ENCODE peak calls at places on chromosome 1, in eight cellular contexts. L is right lobe of liver, D is BJ, M is fibroblast of mammary gland, H is IMR-90, J is body of pancreas, T is neuronal stem cell, R is heart right ventricle. E is an unnamed sample.

GRCh38 chr1:24929876-24930702 is at the start of gene RUNX3:
- DNase-seq in L (peak), D (no peak), M (no peak), H (no peak), J (no peak), T (peak), R (peak), E (peak)

GRCh38 chr1:71850936-71851335 is 431.4 kb downstream of the NEGR1 start:
- DNase-seq in L (no peak), D (no peak), M (peak), H (peak), J (peak), T (no peak), R (no peak), E (no peak)

GRCh38 chr1:6266641-6267040 is 5.7 kb upstream of the GPR153 start:
- DNase-seq in L (no peak), D (no peak), M (no peak), H (no peak), J (no peak), T (no peak), R (no peak), E (no peak)

GRCh38 chr1:201719812-201720521 is 109.0 kb upstream of the IPO9 start:
- DNase-seq in L (no peak), D (peak), M (peak), H (peak), J (peak), T (no peak), R (peak), E (peak)

GRCh38 chr1:67429011-67429527 is 1.1 kb downstream of the SERBP1 start:
- DNase-seq in L (no peak), D (no peak), M (peak), H (no peak), J (no peak), T (no peak), R (no peak), E (no peak)

GRCh38 chr1:238562376-238562775 is 671.7 kb upstream of the ZP4 start:
- DNase-seq in L (no peak), D (peak), M (peak), H (peak), J (no peak), T (no peak), R (no peak), E (no peak)

GRCh38 chr1:36326499-36326898 is 3.1 kb upstream of the EVA1B start:
- DNase-seq in L (no peak), D (no peak), M (no peak), H (no peak), J (no peak), T (no peak), R (no peak), E (peak)

GRCh38 chr1:36663772-36664430 is 181.2 kb upstream of the CSF3R start:
- DNase-seq in L (no peak), D (no peak), M (no peak), H (no peak), J (no peak), T (no peak), R (no peak), E (no peak)

GRCh38 chr1:96674909-96675308 is 46.7 kb upstream of the PTBP2 start:
- DNase-seq in L (no peak), D (no peak), M (no peak), H (no peak), J (no peak), T (no peak), R (no peak), E (no peak)

GRCh38 chr1:111196213-111196612 is 4.2 kb downstream of the DENND2D start:
- DNase-seq in L (no peak), D (no peak), M (no peak), H (no peak), J (no peak), T (no peak), R (no peak), E (no peak)
- H3K4me3 ChIP-seq in L (no peak), D (no peak), M (no peak), H (no peak), J (no peak), T (no peak), R (no peak), E (no peak)

GRCh38 chr1:172585861-172586260 is 52.9 kb downstream of the SUCO start:
- DNase-seq in L (no peak), D (no peak), M (no peak), H (no peak), J (no peak), T (no peak), R (no peak), E (no peak)
- H3K4me3 ChIP-seq in L (no peak), D (no peak), M (no peak), H (no peak), J (no peak), T (no peak), R (no peak), E (no peak)

DNA sequence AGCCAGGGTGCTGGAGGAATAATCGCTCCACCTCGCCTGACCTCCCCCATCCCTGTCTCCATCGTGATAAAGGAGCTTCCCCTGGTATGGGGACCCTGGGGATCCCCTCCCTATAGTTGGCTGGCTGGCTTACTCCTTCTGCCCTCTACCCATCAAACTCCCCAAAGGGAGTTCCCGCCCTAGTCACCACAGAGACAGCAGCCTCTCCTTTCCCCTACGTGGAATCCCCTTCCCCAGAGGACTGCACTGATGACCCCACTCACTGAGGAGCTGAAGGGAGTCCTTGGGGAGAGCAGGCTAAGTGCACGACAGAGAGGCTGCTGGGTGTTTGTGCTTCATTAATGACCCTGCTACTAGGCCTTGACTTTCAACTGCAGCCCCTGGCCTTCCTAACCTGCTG is 1.9 kb downstream of the CADM3 start:
- DNase-seq in L (no peak), D (no peak), M (no peak), H (no peak), J (no peak), T (no peak), R (no peak), E (no peak)
- H3K4me3 ChIP-seq in L (no peak), D (no peak), M (no peak), H (no peak), J (no peak), T (no peak), R (no peak), E (no peak)

DNA sequence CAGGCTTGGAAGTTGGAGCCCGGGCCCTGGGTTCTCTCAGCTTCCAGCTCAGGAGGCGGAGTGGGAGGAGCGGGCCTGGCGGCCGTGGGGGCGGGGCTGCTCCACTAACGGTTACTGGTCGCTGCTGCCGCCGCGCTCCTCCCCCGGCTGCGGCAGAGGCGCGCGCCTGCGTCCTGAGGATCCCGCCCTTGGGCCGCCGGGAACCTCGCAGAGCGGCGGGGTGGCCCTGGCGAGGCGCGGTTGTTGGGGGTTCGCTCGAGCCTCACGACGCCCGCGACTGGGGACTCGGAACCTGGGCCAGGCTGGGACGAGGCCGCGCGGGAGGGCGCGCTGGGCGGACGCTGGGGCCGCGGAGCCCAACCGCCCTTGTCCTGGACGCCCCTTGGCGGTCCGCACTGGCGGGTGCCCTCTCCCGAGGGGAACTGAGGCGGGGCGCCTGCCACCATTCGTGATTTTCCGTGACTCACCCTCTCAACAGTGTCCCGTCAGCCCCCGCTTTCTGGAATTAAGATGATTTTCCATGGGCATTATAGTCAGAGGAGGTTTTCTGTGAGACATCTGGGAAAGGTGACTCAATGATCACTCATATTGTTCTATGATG is 34.1 kb downstream of the OR2G3 start:
- DNase-seq in L (peak), D (no peak), M (peak), H (peak), J (peak), T (peak), R (peak), E (peak)
- H3K4me3 ChIP-seq in L (peak), D (peak), M (no peak), H (peak), J (no peak), T (no peak), R (peak), E (no peak)

GRCh38 chr1:90712153-90712930 is 4.8 kb downstream of the BARHL2 start:
- DNase-seq in L (no peak), D (no peak), M (no peak), H (no peak), J (no peak), T (no peak), R (no peak), E (no peak)

GRCh38 chr1:90711696-90712095 is 5.4 kb downstream of the BARHL2 start:
- DNase-seq in L (no peak), D (no peak), M (no peak), H (no peak), J (no peak), T (no peak), R (no peak), E (no peak)

GRCh38 chr1:90708826-90709225 is 8.3 kb downstream of the BARHL2 start:
- DNase-seq in L (no peak), D (no peak), M (no peak), H (no peak), J (no peak), T (no peak), R (no peak), E (no peak)

GRCh38 chr1:90709535-90709934 is 7.6 kb downstream of the BARHL2 start:
- DNase-seq in L (no peak), D (no peak), M (no peak), H (no peak), J (no peak), T (no peak), R (no peak), E (no peak)

GRCh38 chr1:90710579-90711536 is 6.2 kb downstream of the BARHL2 start:
- DNase-seq in L (no peak), D (no peak), M (no peak), H (no peak), J (no peak), T (no peak), R (no peak), E (no peak)
- H3K4me3 ChIP-seq in L (no peak), D (no peak), M (no peak), H (no peak), J (no peak), T (no peak), R (no peak), E (no peak)

GRCh38 chr1:21621761-21622436 is 47.3 kb downstream of the RAP1GAP start:
- DNase-seq in L (no peak), D (no peak), M (no peak), H (no peak), J (no peak), T (no peak), R (no peak), E (no peak)
- H3K4me3 ChIP-seq in L (peak), D (no peak), M (no peak), H (no peak), J (peak), T (no peak), R (no peak), E (peak)

GRCh38 chr1:182309631-182310351 is 81.8 kb downstream of the GLUL start:
- DNase-seq in L (no peak), D (no peak), M (peak), H (no peak), J (no peak), T (no peak), R (no peak), E (no peak)
- H3K4me3 ChIP-seq in L (no peak), D (no peak), M (no peak), H (no peak), J (no peak), T (no peak), R (no peak), E (no peak)

E was measured in kidney.